ENCODE peak calls at places on chromosomes 1 and 21, in seven cellular contexts. T is cardiac muscle cell; V is breast epithelium; Y is effector memory CD4-positive, alpha-beta T cell; M is pancreas; P is fibroblast of lung; Z is sigmoid colon. B is an unnamed sample.

GRCh38 chr1:232456720-232457119 is 173.2 kb downstream of the SIPA1L2 start:
- DNase-seq in P (no peak), Y (no peak), V (no peak), M (no peak), T (no peak), Z (no peak), B (no peak)

GRCh38 chr1:180415985-180416633 is 86.3 kb downstream of the ACBD6 start:
- DNase-seq in Y (no peak), Z (no peak), P (peak; percentile 69), V (no peak), T (peak; percentile 25), M (no peak), B (no peak)

GRCh38 chr1:8025671-8026144 is 401 bp downstream of the ERRFI1 start:
- DNase-seq in Z (no peak), M (no peak), P (no peak), T (no peak), Y (no peak), V (no peak), B (peak; percentile 73)

GRCh38 chr1:233844697-233845096 is 59.8 kb upstream of the SLC35F3 start:
- DNase-seq in Y (no peak), M (no peak), Z (no peak), T (peak; percentile 9), P (no peak), V (no peak), B (no peak)

GRCh38 chr1:202282596-202283283 is 59.0 kb downstream of the UBE2T start:
- DNase-seq in Y (no peak), T (no peak), P (no peak), Z (no peak), V (no peak), M (no peak), B (peak; percentile 48)

GRCh38 chr1:42680921-42681683 is 1.1 kb upstream of the YBX1 start:
- DNase-seq in P (peak; percentile 39), Z (no peak), T (peak; percentile 13), V (no peak), M (no peak), Y (no peak), B (no peak)

GRCh38 chr1:29239142-29239541 is 2.8 kb downstream of the PTPRU start:
- DNase-seq in M (no peak), V (peak; percentile 77), Y (no peak), T (peak; percentile 20), P (no peak), Z (no peak), B (no peak)

GRCh38 chr1:56285554-56286402 is 293.6 kb downstream of the PLPP3 start:
- DNase-seq in Y (no peak), M (no peak), V (no peak), T (no peak), P (no peak), Z (no peak), B (no peak)

GRCh38 chr21:24941316-24942185 is 665.7 kb downstream of the MRPL39 start:
- DNase-seq in T (no peak), Z (no peak), Y (no peak), V (no peak), M (no peak), P (peak; percentile 1), B (no peak)

GRCh38 chr1:28123461-28123961 is 35.1 kb upstream of the EYA3 start:
- DNase-seq in V (no peak), T (no peak), P (peak; percentile 44), Z (no peak), Y (no peak), M (no peak), B (no peak)

GRCh38 chr1:40059292-40059959 is 18.9 kb downstream of the CAP1 start:
- DNase-seq in T (no peak), P (peak; percentile 30), Y (no peak), Z (no peak), V (no peak), M (no peak), B (no peak)

GRCh38 chr1:27527223-27527856 is 37.4 kb upstream of the WASF2 start:
- DNase-seq in V (peak; percentile 84), P (peak; percentile 85), M (peak; percentile 79), Y (peak; percentile 30), Z (peak; percentile 93), T (peak; percentile 73), B (no peak)

GRCh38 chr1:68178821-68179490 is 53.4 kb downstream of the WLS start:
- DNase-seq in P (no peak), Z (no peak), M (no peak), Y (no peak), V (no peak), T (no peak), B (no peak)

GRCh38 chr1:172727956-172728603 is 69.2 kb downstream of the FASLG start:
- DNase-seq in Z (no peak), Y (peak; percentile 40), M (no peak), P (peak; percentile 8), T (no peak), V (no peak), B (no peak)

GRCh38 chr1:168465942-168466702 is 77.7 kb downstream of the XCL2 start:
- DNase-seq in Z (peak; percentile 73), P (peak; percentile 36), V (no peak), M (no peak), Y (no peak), T (peak; percentile 78), B (no peak)

GRCh38 chr1:19737413-19737812 is 62.3 kb downstream of the TMCO4 start:
- DNase-seq in V (no peak), T (no peak), Z (no peak), Y (no peak), M (no peak), P (no peak), B (no peak)

GRCh38 chr1:107952989-107953388 is 12.0 kb downstream of the VAV3 start:
- DNase-seq in T (no peak), P (no peak), Z (no peak), Y (no peak), V (no peak), M (no peak), B (no peak)

GRCh38 chr1:200252526-200252925 is 157.3 kb downstream of the ZNF281 start:
- DNase-seq in M (no peak), T (no peak), Z (no peak), Y (no peak), V (no peak), P (no peak), B (no peak)

GRCh38 chr1:89598450-89599331 is 34.2 kb upstream of the LRRC8C start:
- DNase-seq in P (peak; percentile 57), Z (no peak), M (no peak), V (no peak), T (peak; percentile 29), Y (no peak), B (no peak)

GRCh38 chr1:29555043-29555620 is 318.8 kb downstream of the PTPRU start:
- DNase-seq in Y (no peak), Z (peak; percentile 35), M (no peak), V (no peak), P (no peak), T (no peak), B (peak; percentile 46)

GRCh38 chr21:42390696-42391095 is 5.2 kb downstream of the TMPRSS3 start:
- DNase-seq in P (no peak), V (no peak), T (no peak), Z (peak; percentile 13), Y (no peak), M (no peak), B (no peak)

GRCh38 chr1:207289756-207290155 is 31.7 kb upstream of the CD55 start:
- DNase-seq in P (no peak), Z (no peak), V (no peak), T (no peak), Y (no peak), M (no peak), B (no peak)

DNA sequence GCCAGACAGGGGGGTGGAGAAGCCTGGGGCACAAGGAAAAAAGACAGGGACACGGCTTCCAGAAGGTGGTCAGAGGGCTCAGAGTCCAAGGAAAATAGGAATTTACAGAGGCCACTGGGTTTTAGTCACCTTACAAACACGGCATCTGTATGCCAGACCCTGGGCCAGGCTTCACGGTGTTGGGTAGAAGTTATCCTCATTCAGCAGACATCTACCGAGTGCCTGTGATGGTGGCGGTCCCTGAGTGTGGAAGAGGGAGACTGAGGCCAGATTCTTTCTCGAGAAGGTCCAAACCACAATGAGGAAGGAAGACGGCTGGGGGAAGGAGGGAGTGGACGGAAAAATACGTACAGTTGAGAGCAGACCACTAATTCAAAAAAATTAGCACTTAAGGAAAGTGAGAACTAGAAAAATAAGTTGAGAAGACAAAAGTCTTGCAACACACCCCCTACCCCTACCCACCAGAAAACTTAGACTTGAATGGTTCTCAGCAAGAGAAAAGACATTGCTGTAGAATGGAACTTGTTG is 864 bp upstream of the BTG2 start:
- DNase-seq in Y (no peak), V (no peak), P (no peak), Z (peak; percentile 69), M (no peak), T (no peak), B (no peak)
- H3K4me3 ChIP-seq in Y (peak overlapping the region; percentile 50), V (peak overlapping the region; percentile 85), P (peak overlapping the region; percentile 18), Z (peak overlapping the region; percentile 20), M (peak overlapping the region; percentile 92), T (no peak overlapping the region), B (peak overlapping the region; percentile 92)

GRCh38 chr1:78360584-78360983 is 130.2 kb upstream of the PTGFR start:
- DNase-seq in Z (no peak), P (no peak), M (no peak), T (no peak), Y (no peak), V (no peak), B (no peak)

GRCh38 chr1:78358145-78358544 is 132.6 kb upstream of the PTGFR start:
- DNase-seq in P (no peak), Z (no peak), M (no peak), V (no peak), T (no peak), Y (no peak), B (no peak)

GRCh38 chr1:78359666-78360065 is 131.1 kb upstream of the PTGFR start:
- DNase-seq in M (no peak), Y (no peak), P (peak; percentile 21), T (no peak), V (no peak), Z (no peak), B (no peak)

GRCh38 chr1:78351551-78352216 is 139.1 kb upstream of the PTGFR start:
- DNase-seq in M (no peak), T (no peak), V (no peak), P (no peak), Y (no peak), Z (no peak), B (no peak)

GRCh38 chr1:78355646-78356045 is 135.1 kb upstream of the PTGFR start:
- DNase-seq in Y (no peak), V (no peak), M (no peak), P (peak; percentile 44), Z (no peak), T (no peak), B (no peak)
- H3K4me3 ChIP-seq in Y (no peak overlapping the region), V (no peak overlapping the region), M (no peak overlapping the region), P (no peak overlapping the region), Z (no peak overlapping the region), T (no peak overlapping the region), B (no peak overlapping the region)

DNA sequence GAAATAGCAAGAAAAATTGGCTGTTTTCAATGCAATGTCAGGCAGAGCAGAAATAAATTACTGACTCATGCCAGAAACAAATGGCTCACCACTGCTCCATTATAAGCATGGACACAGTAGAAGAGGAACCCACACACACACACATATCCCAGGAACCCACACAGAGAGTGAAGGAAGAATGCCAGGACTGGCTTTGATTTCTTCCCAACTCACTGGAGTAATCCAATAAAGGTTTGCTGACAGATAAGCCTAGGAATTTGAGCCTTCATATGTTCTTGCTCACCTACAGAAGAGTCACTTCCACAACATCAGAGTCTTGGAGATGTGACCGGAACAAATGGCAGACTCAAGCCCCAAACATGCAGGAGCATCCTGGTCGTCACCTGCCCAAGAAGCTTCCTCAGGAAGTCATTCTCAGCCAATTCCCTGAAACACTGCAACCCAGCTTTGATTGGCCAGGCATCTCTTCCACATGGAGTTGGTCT is 2.2 kb downstream of the SH3BP5L start:
- DNase-seq in Y (no peak), P (no peak), Z (no peak), V (no peak), T (no peak), M (no peak), B (no peak)
- H3K4me3 ChIP-seq in Y (no peak overlapping the region), P (peak overlapping the region; percentile 40), Z (no peak overlapping the region), V (peak overlapping the region; percentile 90), T (no peak overlapping the region), M (no peak overlapping the region), B (no peak overlapping the region)

GRCh38 chr21:32391755-32392154 is 1.1 kb downstream of the URB1 start:
- DNase-seq in M (no peak), Y (no peak), P (no peak), Z (no peak), T (no peak), V (no peak), B (no peak)
- H3K4me3 ChIP-seq in M (peak overlapping the region; percentile 86), Y (peak overlapping the region; percentile 85), P (peak overlapping the region; percentile 86), Z (no peak overlapping the region), T (peak overlapping the region; percentile 96), V (peak overlapping the region; percentile 95), B (peak overlapping the region; percentile 70)